ENCODE peak calls at places on chromosomes 6 and 20, in five cellular contexts. One of them, this sample, is unnamed.

GRCh38 chr6:5246141-5246869 is 14.4 kb downstream of the LYRM4 start:
- DNase-seq in AG04450: no peak
- DNase-seq in cardiac muscle cell: no peak
- DNase-seq in ovary: no peak
- DNase-seq in fibroblast of mammary gland: no peak
- DNase-seq in this sample: peak; percentile 24

GRCh38 chr6:149766156-149766768 is 16.7 kb downstream of the PCMT1 start:
- DNase-seq in ovary: no peak
- DNase-seq in AG04450: no peak
- DNase-seq in fibroblast of mammary gland: peak; percentile 90
- DNase-seq in cardiac muscle cell: no peak
- DNase-seq in this sample: peak; percentile 32

GRCh38 chr6:41000248-41000647 is 38.8 kb downstream of the UNC5CL start:
- DNase-seq in AG04450: no peak
- DNase-seq in fibroblast of mammary gland: no peak
- DNase-seq in ovary: no peak
- DNase-seq in cardiac muscle cell: no peak
- DNase-seq in this sample: no peak

GRCh38 chr6:46325561-46326525 is 155.1 kb upstream of the ENPP5 start:
- DNase-seq in cardiac muscle cell: peak; percentile 10
- DNase-seq in AG04450: no peak
- DNase-seq in ovary: peak; percentile 26
- DNase-seq in fibroblast of mammary gland: peak; percentile 91
- DNase-seq in this sample: no peak

GRCh38 chr6:80605165-80605989 is 498.9 kb downstream of the BCKDHB start:
- DNase-seq in fibroblast of mammary gland: peak; percentile 76
- DNase-seq in ovary: no peak
- DNase-seq in AG04450: no peak
- DNase-seq in cardiac muscle cell: peak; percentile 66
- DNase-seq in this sample: peak; percentile 63

GRCh38 chr20:13243826-13244376 is 22.8 kb downstream of the ISM1 start:
- DNase-seq in ovary: no peak
- DNase-seq in AG04450: no peak
- DNase-seq in cardiac muscle cell: no peak
- DNase-seq in fibroblast of mammary gland: peak; percentile 38
- DNase-seq in this sample: peak; percentile 87

GRCh38 chr6:119495230-119495683 is 145.7 kb upstream of the MAN1A1 start:
- DNase-seq in AG04450: no peak
- DNase-seq in fibroblast of mammary gland: no peak
- DNase-seq in cardiac muscle cell: peak; percentile 19
- DNase-seq in ovary: no peak
- DNase-seq in this sample: no peak

GRCh38 chr20:8078528-8078914 is 53.5 kb upstream of the PLCB1 start:
- DNase-seq in cardiac muscle cell: peak; percentile 12
- DNase-seq in fibroblast of mammary gland: no peak
- DNase-seq in ovary: no peak
- DNase-seq in AG04450: no peak
- DNase-seq in this sample: no peak

GRCh38 chr20:479487-479886 is 17.2 kb upstream of the TBC1D20 start:
- DNase-seq in AG04450: no peak
- DNase-seq in fibroblast of mammary gland: peak; percentile 27
- DNase-seq in cardiac muscle cell: no peak
- DNase-seq in ovary: no peak
- DNase-seq in this sample: no peak

GRCh38 chr20:57627339-57627738 is 7.1 kb upstream of the ZBP1 start:
- DNase-seq in cardiac muscle cell: no peak
- DNase-seq in ovary: no peak
- DNase-seq in fibroblast of mammary gland: no peak
- DNase-seq in AG04450: no peak
- DNase-seq in this sample: no peak

GRCh38 chr20:56393133-56393472 is 658 bp downstream of the CSTF1 start:
- DNase-seq in fibroblast of mammary gland: no peak
- DNase-seq in cardiac muscle cell: no peak
- DNase-seq in ovary: no peak
- DNase-seq in AG04450: no peak
- DNase-seq in this sample: peak; percentile 8

GRCh38 chr20:15814903-15815302 is 758.3 kb downstream of the KIF16B start:
- DNase-seq in AG04450: no peak
- DNase-seq in cardiac muscle cell: no peak
- DNase-seq in fibroblast of mammary gland: peak; percentile 42
- DNase-seq in ovary: no peak
- DNase-seq in this sample: peak; percentile 35

GRCh38 chr6:153135681-153136080 is 4.6 kb upstream of the RGS17 start:
- DNase-seq in ovary: no peak
- DNase-seq in fibroblast of mammary gland: no peak
- DNase-seq in AG04450: no peak
- DNase-seq in cardiac muscle cell: no peak
- DNase-seq in this sample: no peak

GRCh38 chr6:127879685-127880084 is 21.2 kb downstream of the THEMIS start:
- DNase-seq in ovary: peak; percentile 10
- DNase-seq in cardiac muscle cell: peak; percentile 67
- DNase-seq in AG04450: no peak
- DNase-seq in fibroblast of mammary gland: peak; percentile 7
- DNase-seq in this sample: no peak

GRCh38 chr20:36628076-36628475 is 17.9 kb downstream of the SLA2 start:
- DNase-seq in fibroblast of mammary gland: no peak
- DNase-seq in ovary: no peak
- DNase-seq in AG04450: no peak
- DNase-seq in cardiac muscle cell: no peak
- DNase-seq in this sample: no peak

GRCh38 chr20:5356921-5357320 is 40.2 kb upstream of the PROKR2 start:
- DNase-seq in AG04450: no peak
- DNase-seq in cardiac muscle cell: no peak
- DNase-seq in fibroblast of mammary gland: no peak
- DNase-seq in ovary: no peak
- DNase-seq in this sample: no peak

GRCh38 chr20:24761220-24762065 is 187.6 kb upstream of the CST7 start:
- DNase-seq in cardiac muscle cell: no peak
- DNase-seq in AG04450: no peak
- DNase-seq in ovary: no peak
- DNase-seq in fibroblast of mammary gland: no peak
- DNase-seq in this sample: peak; percentile 21

GRCh38 chr20:35039146-35039545 is 53.5 kb downstream of the TRPC4AP start:
- DNase-seq in ovary: no peak
- DNase-seq in cardiac muscle cell: peak; percentile 33
- DNase-seq in fibroblast of mammary gland: no peak
- DNase-seq in AG04450: no peak
- DNase-seq in this sample: peak; percentile 75

GRCh38 chr6:148629197-148629909 is 117.5 kb upstream of the UST start:
- DNase-seq in cardiac muscle cell: no peak
- DNase-seq in ovary: peak; percentile 25
- DNase-seq in fibroblast of mammary gland: peak; percentile 83
- DNase-seq in AG04450: peak; percentile 18
- DNase-seq in this sample: no peak

GRCh38 chr6:156953478-156954146 is 176.4 kb downstream of the ARID1B start:
- DNase-seq in ovary: no peak
- DNase-seq in cardiac muscle cell: peak; percentile 83
- DNase-seq in fibroblast of mammary gland: peak; percentile 97
- DNase-seq in AG04450: peak; percentile 92
- DNase-seq in this sample: peak; percentile 95

GRCh38 chr6:125867483-125867935 is 76.7 kb downstream of the NCOA7 start:
- DNase-seq in fibroblast of mammary gland: peak; percentile 72
- DNase-seq in AG04450: peak; percentile 33
- DNase-seq in cardiac muscle cell: no peak
- DNase-seq in ovary: no peak
- DNase-seq in this sample: peak; percentile 98

GRCh38 chr6:89932245-89932802 is 38.1 kb downstream of the GJA10 start:
- DNase-seq in AG04450: no peak
- DNase-seq in fibroblast of mammary gland: no peak
- DNase-seq in cardiac muscle cell: no peak
- DNase-seq in ovary: no peak
- DNase-seq in this sample: no peak

GRCh38 chr6:75460636-75461035 is 33.0 kb downstream of the FILIP1 start:
- DNase-seq in fibroblast of mammary gland: peak; percentile 23
- DNase-seq in ovary: no peak
- DNase-seq in cardiac muscle cell: no peak
- DNase-seq in AG04450: no peak
- DNase-seq in this sample: no peak

GRCh38 chr20:1332749-1333300 is 3.9 kb upstream of the SDCBP2 start:
- DNase-seq in AG04450: no peak
- DNase-seq in fibroblast of mammary gland: no peak
- DNase-seq in cardiac muscle cell: no peak
- DNase-seq in ovary: no peak
- DNase-seq in this sample: no peak

GRCh38 chr6:3603443-3604130 is 146.7 kb upstream of the SLC22A23 start:
- DNase-seq in AG04450: no peak
- DNase-seq in fibroblast of mammary gland: no peak
- DNase-seq in cardiac muscle cell: peak; percentile 50
- DNase-seq in ovary: no peak
- DNase-seq in this sample: peak; percentile 48

GRCh38 chr6:119090256-119090655 is 11.8 kb upstream of the FAM184A start:
- DNase-seq in fibroblast of mammary gland: no peak
- DNase-seq in AG04450: no peak
- DNase-seq in ovary: no peak
- DNase-seq in cardiac muscle cell: peak; percentile 46
- DNase-seq in this sample: peak; percentile 44

GRCh38 chr6:155224031-155224451 is 39.8 kb upstream of the CLDN20 start:
- DNase-seq in fibroblast of mammary gland: peak; percentile 88
- DNase-seq in AG04450: peak; percentile 49
- DNase-seq in cardiac muscle cell: no peak
- DNase-seq in ovary: no peak
- DNase-seq in this sample: peak; percentile 97

GRCh38 chr6:131657630-131658111 is 20.6 kb downstream of the ENPP3 start:
- DNase-seq in cardiac muscle cell: no peak
- DNase-seq in ovary: no peak
- DNase-seq in fibroblast of mammary gland: peak; percentile 75
- DNase-seq in AG04450: peak; percentile 39
- DNase-seq in this sample: peak; percentile 2

GRCh38 chr20:7985916-7986315 is 33.6 kb downstream of the TMX4 start:
- DNase-seq in cardiac muscle cell: no peak
- DNase-seq in fibroblast of mammary gland: no peak
- DNase-seq in ovary: no peak
- DNase-seq in AG04450: no peak
- DNase-seq in this sample: no peak

GRCh38 chr6:73704260-73704659 is 8.3 kb downstream of the CD109 start:
- DNase-seq in AG04450: peak; percentile 94
- DNase-seq in fibroblast of mammary gland: peak; percentile 100
- DNase-seq in ovary: no peak
- DNase-seq in cardiac muscle cell: no peak
- DNase-seq in this sample: peak; percentile 100

GRCh38 chr6:37491830-37492208 is 7.9 kb downstream of the CCDC167 start:
- DNase-seq in fibroblast of mammary gland: no peak
- DNase-seq in AG04450: no peak
- DNase-seq in ovary: no peak
- DNase-seq in cardiac muscle cell: no peak
- DNase-seq in this sample: no peak

DNA sequence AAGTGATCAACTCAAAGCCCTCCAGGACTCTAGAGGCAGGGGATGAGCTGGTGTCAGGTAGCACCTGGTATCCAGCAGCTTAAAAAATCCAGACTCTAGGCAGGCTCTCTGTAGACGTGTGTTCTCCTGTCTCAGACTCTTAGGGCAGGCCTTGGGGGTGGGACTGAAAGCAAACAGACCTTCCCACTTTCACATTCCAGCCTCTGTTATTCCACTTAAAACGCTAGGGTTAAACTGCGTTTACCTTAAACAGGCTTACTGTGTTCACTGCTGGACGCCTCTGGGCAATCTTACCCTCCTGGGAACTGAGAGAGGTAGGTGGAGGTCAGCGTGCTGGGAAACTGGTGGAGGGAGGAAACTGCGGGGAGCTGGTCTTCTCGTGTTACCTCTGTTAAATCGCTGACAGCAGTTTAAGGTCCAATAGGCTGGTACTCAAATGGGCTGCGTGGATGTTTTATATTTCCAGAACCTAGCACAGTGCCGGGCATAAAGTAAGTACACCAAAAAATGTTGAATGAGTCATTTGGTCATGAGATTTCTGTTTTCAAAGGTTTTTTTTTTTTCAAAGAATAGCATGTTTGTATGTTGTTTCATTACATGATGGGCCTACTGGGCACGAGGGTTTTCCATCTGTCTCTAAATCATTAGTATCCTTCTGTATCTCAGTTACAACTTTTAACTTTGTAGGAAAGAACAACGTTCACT is at the start of gene GCNT2:
- DNase-seq in AG04450: no peak
- DNase-seq in cardiac muscle cell: peak; percentile 94
- DNase-seq in ovary: no peak
- DNase-seq in fibroblast of mammary gland: no peak
- DNase-seq in this sample: peak; percentile 83
- H3K4me3 ChIP-seq in AG04450: peak within 1 kb of the TSS; percentile 41
- H3K4me3 ChIP-seq in cardiac muscle cell: peak within 1 kb of the TSS; percentile 21
- H3K4me3 ChIP-seq in ovary: no peak within 1 kb of the TSS
- H3K4me3 ChIP-seq in fibroblast of mammary gland: no peak within 1 kb of the TSS
- H3K4me3 ChIP-seq in this sample: no peak within 1 kb of the TSS

GRCh38 chr20:38548356-38549083 is 32.5 kb upstream of the ADIG start:
- DNase-seq in fibroblast of mammary gland: no peak
- DNase-seq in cardiac muscle cell: no peak
- DNase-seq in ovary: no peak
- DNase-seq in AG04450: no peak
- DNase-seq in this sample: no peak

GRCh38 chr20:38545771-38546170 is 35.2 kb upstream of the ADIG start:
- DNase-seq in fibroblast of mammary gland: no peak
- DNase-seq in AG04450: no peak
- DNase-seq in ovary: no peak
- DNase-seq in cardiac muscle cell: no peak
- DNase-seq in this sample: no peak

GRCh38 chr20:38547288-38547825 is 33.6 kb upstream of the ADIG start:
- DNase-seq in cardiac muscle cell: no peak
- DNase-seq in fibroblast of mammary gland: no peak
- DNase-seq in AG04450: no peak
- DNase-seq in ovary: no peak
- DNase-seq in this sample: no peak

GRCh38 chr20:38551056-38551626 is 29.9 kb upstream of the ADIG start:
- DNase-seq in ovary: no peak
- DNase-seq in fibroblast of mammary gland: no peak
- DNase-seq in AG04450: no peak
- DNase-seq in cardiac muscle cell: no peak
- DNase-seq in this sample: no peak

GRCh38 chr20:38550274-38550673 is 30.7 kb upstream of the ADIG start:
- DNase-seq in cardiac muscle cell: no peak
- DNase-seq in AG04450: no peak
- DNase-seq in ovary: no peak
- DNase-seq in fibroblast of mammary gland: no peak
- DNase-seq in this sample: no peak
- TF ChIP-seq CTCF in cardiac muscle cell: no peak
- TF ChIP-seq CTCF in AG04450: no peak
- TF ChIP-seq CTCF in ovary: no peak
- TF ChIP-seq CTCF in fibroblast of mammary gland: peak; percentile 17
- TF ChIP-seq CTCF in this sample: no peak

DNA sequence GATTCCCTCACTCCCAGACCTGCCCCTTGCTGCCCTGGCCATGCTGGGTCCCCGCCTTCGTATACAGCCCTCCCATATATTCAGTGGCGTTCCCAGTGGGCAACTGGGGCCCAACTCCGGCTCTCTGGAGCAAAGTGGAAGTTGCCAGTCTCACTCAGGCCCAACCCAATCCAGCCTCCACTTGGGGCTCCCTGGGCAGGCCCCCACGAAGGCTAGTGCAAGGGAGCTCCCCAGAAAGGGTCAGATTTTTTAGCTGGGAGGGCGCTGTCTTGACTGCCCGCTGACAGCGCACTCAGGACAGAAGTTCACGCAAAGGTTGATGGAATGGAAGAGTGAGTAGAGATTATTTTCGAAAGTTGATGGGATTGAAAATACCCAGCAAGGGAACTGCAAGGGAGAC is 5.9 kb downstream of the TP53TG5 start:
- DNase-seq in AG04450: no peak
- DNase-seq in cardiac muscle cell: no peak
- DNase-seq in fibroblast of mammary gland: no peak
- DNase-seq in ovary: no peak
- DNase-seq in this sample: no peak
- H3K4me3 ChIP-seq in AG04450: no peak overlapping the region
- H3K4me3 ChIP-seq in cardiac muscle cell: no peak overlapping the region
- H3K4me3 ChIP-seq in fibroblast of mammary gland: no peak overlapping the region
- H3K4me3 ChIP-seq in ovary: no peak overlapping the region
- H3K4me3 ChIP-seq in this sample: no peak overlapping the region

GRCh38 chr20:38986663-38987062 is 24.5 kb downstream of the DHX35 start:
- DNase-seq in fibroblast of mammary gland: peak; percentile 14
- DNase-seq in cardiac muscle cell: no peak
- DNase-seq in ovary: no peak
- DNase-seq in AG04450: no peak
- DNase-seq in this sample: no peak
- TF ChIP-seq CTCF in fibroblast of mammary gland: no peak
- TF ChIP-seq CTCF in cardiac muscle cell: peak; percentile 12
- TF ChIP-seq CTCF in ovary: no peak
- TF ChIP-seq CTCF in AG04450: no peak
- TF ChIP-seq CTCF in this sample: no peak

This sample was measured in epithelial cell of esophagus.